ENCODE peak calls at places on chromosomes 7 and 10, in eight cellular contexts. G is endothelial cell of umbilical vein; O is colonic mucosa; Y is fibroblast of pulmonary artery; J is GM03348; M is activated CD8-positive, alpha-beta memory T cell treated with anti-CD3 and anti-CD28 coated beads for 24 hours; S is NCI-H1092; E is cerebellum. I is an unnamed sample.

GRCh38 chr10:128124813-128125403 is 1.3 kb downstream of the MKI67 start:
- DNase-seq in Y (no peak), O (no peak), E (no peak), M (no peak), S (no peak), G (peak; percentile 8), J (no peak), I (no peak)

GRCh38 chr10:44809652-44810051 is 101.5 kb upstream of the TMEM72 start:
- DNase-seq in Y (peak; percentile 89), S (no peak), M (no peak), O (no peak), E (no peak), J (peak; percentile 56), G (no peak), I (no peak)

GRCh38 chr10:70615784-70616511 is 13.4 kb upstream of the PRF1 start:
- DNase-seq in J (no peak), Y (no peak), O (no peak), E (no peak), S (no peak), M (no peak), G (no peak), I (no peak)

GRCh38 chr10:106078796-106079576 is 1085.5 kb downstream of the SORCS1 start:
- DNase-seq in E (no peak), S (no peak), J (no peak), O (no peak), M (no peak), G (no peak), Y (peak; percentile 57), I (no peak)

GRCh38 chr7:1970895-1971294 is 261.9 kb downstream of the MAD1L1 start:
- DNase-seq in J (no peak), E (no peak), Y (no peak), S (no peak), G (no peak), M (no peak), O (no peak), I (no peak)

GRCh38 chr7:22728416-22729029 is 1.5 kb downstream of the IL6 start:
- DNase-seq in M (no peak), G (peak; percentile 79), Y (peak; percentile 86), S (no peak), E (no peak), J (no peak), O (no peak), I (no peak)

GRCh38 chr7:69761290-69761922 is 163.1 kb downstream of the AUTS2 start:
- DNase-seq in E (no peak), S (no peak), M (no peak), G (no peak), J (no peak), O (no peak), Y (no peak), I (no peak)

GRCh38 chr7:155536451-155536850 is 9.9 kb downstream of the CNPY1 start:
- DNase-seq in J (no peak), G (no peak), E (no peak), Y (no peak), S (no peak), M (no peak), O (no peak), I (no peak)

GRCh38 chr7:158863611-158864506 is 7.5 kb downstream of the DYNC2I1 start:
- DNase-seq in J (peak; percentile 90), S (no peak), Y (peak; percentile 69), O (peak; percentile 77), G (peak; percentile 41), M (peak; percentile 67), E (peak; percentile 64), I (peak; percentile 69)

I was measured in activated CD4-positive, alpha-beta memory T cell treated with anti-CD3 and anti-CD28 coated beads for 36 hours.